ENCODE peak calls at places on chromosomes 11 and 22, in ten cellular contexts. One of them, this sample, is unnamed.

GRCh38 chr22:43514476-43515157 is 102.8 kb downstream of the MPPED1 start:
- DNase-seq in HL-60: no peak
- DNase-seq in heart right ventricle: no peak
- DNase-seq in Peyer's patch: no peak
- DNase-seq in CD4-positive, alpha-beta T cell: no peak
- DNase-seq in esophagus muscularis mucosa: no peak
- DNase-seq in effector memory CD4-positive, alpha-beta T cell: no peak
- DNase-seq in CD4-positive, alpha-beta memory T cell: no peak
- DNase-seq in cardiac muscle cell: no peak
- DNase-seq in spleen: no peak
- DNase-seq in this sample: no peak

GRCh38 chr11:116822575-116822974 is 529 bp downstream of the APOA4 start:
- DNase-seq in HL-60: no peak
- DNase-seq in heart right ventricle: no peak
- DNase-seq in Peyer's patch: no peak
- DNase-seq in CD4-positive, alpha-beta T cell: no peak
- DNase-seq in esophagus muscularis mucosa: no peak
- DNase-seq in effector memory CD4-positive, alpha-beta T cell: no peak
- DNase-seq in CD4-positive, alpha-beta memory T cell: no peak
- DNase-seq in cardiac muscle cell: no peak
- DNase-seq in spleen: no peak
- DNase-seq in this sample: no peak

GRCh38 chr11:11583801-11584445 is 37.9 kb downstream of the GALNT18 start:
- DNase-seq in HL-60: no peak
- DNase-seq in heart right ventricle: no peak
- DNase-seq in Peyer's patch: no peak
- DNase-seq in CD4-positive, alpha-beta T cell: no peak
- DNase-seq in esophagus muscularis mucosa: no peak
- DNase-seq in effector memory CD4-positive, alpha-beta T cell: no peak
- DNase-seq in CD4-positive, alpha-beta memory T cell: no peak
- DNase-seq in cardiac muscle cell: peak; percentile 23
- DNase-seq in spleen: no peak
- DNase-seq in this sample: no peak

GRCh38 chr11:90491466-90491865 is 268.6 kb upstream of the CHORDC1 start:
- DNase-seq in HL-60: no peak
- DNase-seq in heart right ventricle: no peak
- DNase-seq in Peyer's patch: no peak
- DNase-seq in CD4-positive, alpha-beta T cell: no peak
- DNase-seq in esophagus muscularis mucosa: no peak
- DNase-seq in effector memory CD4-positive, alpha-beta T cell: no peak
- DNase-seq in CD4-positive, alpha-beta memory T cell: no peak
- DNase-seq in cardiac muscle cell: no peak
- DNase-seq in spleen: no peak
- DNase-seq in this sample: no peak

GRCh38 chr22:44450503-44450902 is 47.5 kb downstream of the RTL6 start:
- DNase-seq in HL-60: no peak
- DNase-seq in heart right ventricle: no peak
- DNase-seq in Peyer's patch: no peak
- DNase-seq in CD4-positive, alpha-beta T cell: no peak
- DNase-seq in esophagus muscularis mucosa: no peak
- DNase-seq in effector memory CD4-positive, alpha-beta T cell: no peak
- DNase-seq in CD4-positive, alpha-beta memory T cell: no peak
- DNase-seq in cardiac muscle cell: no peak
- DNase-seq in spleen: peak; percentile 51
- DNase-seq in this sample: no peak

GRCh38 chr11:88139865-88140264 is 35.4 kb downstream of the RAB38 start:
- DNase-seq in HL-60: no peak
- DNase-seq in heart right ventricle: no peak
- DNase-seq in Peyer's patch: no peak
- DNase-seq in CD4-positive, alpha-beta T cell: no peak
- DNase-seq in esophagus muscularis mucosa: no peak
- DNase-seq in effector memory CD4-positive, alpha-beta T cell: no peak
- DNase-seq in CD4-positive, alpha-beta memory T cell: no peak
- DNase-seq in cardiac muscle cell: no peak
- DNase-seq in spleen: no peak
- DNase-seq in this sample: no peak

GRCh38 chr11:38718049-38718448 is 2120.0 kb upstream of the RAG2 start:
- DNase-seq in HL-60: no peak
- DNase-seq in heart right ventricle: no peak
- DNase-seq in Peyer's patch: no peak
- DNase-seq in CD4-positive, alpha-beta T cell: no peak
- DNase-seq in esophagus muscularis mucosa: no peak
- DNase-seq in effector memory CD4-positive, alpha-beta T cell: no peak
- DNase-seq in CD4-positive, alpha-beta memory T cell: no peak
- DNase-seq in cardiac muscle cell: no peak
- DNase-seq in spleen: no peak
- DNase-seq in this sample: no peak

GRCh38 chr11:28048812-28049211 is 59.1 kb downstream of the KIF18A start:
- DNase-seq in HL-60: no peak
- DNase-seq in heart right ventricle: no peak
- DNase-seq in Peyer's patch: no peak
- DNase-seq in CD4-positive, alpha-beta T cell: no peak
- DNase-seq in esophagus muscularis mucosa: no peak
- DNase-seq in effector memory CD4-positive, alpha-beta T cell: no peak
- DNase-seq in CD4-positive, alpha-beta memory T cell: no peak
- DNase-seq in cardiac muscle cell: no peak
- DNase-seq in spleen: no peak
- DNase-seq in this sample: no peak

GRCh38 chr22:32106930-32107329 is 52.2 kb downstream of the C22orf42 start:
- DNase-seq in HL-60: no peak
- DNase-seq in heart right ventricle: no peak
- DNase-seq in Peyer's patch: no peak
- DNase-seq in CD4-positive, alpha-beta T cell: no peak
- DNase-seq in esophagus muscularis mucosa: peak; percentile 37
- DNase-seq in effector memory CD4-positive, alpha-beta T cell: no peak
- DNase-seq in CD4-positive, alpha-beta memory T cell: no peak
- DNase-seq in cardiac muscle cell: peak; percentile 27
- DNase-seq in spleen: no peak
- DNase-seq in this sample: no peak

GRCh38 chr11:72684236-72684912 is 10.2 kb upstream of the PDE2A start:
- DNase-seq in HL-60: no peak
- DNase-seq in heart right ventricle: peak; percentile 56
- DNase-seq in Peyer's patch: peak; percentile 60
- DNase-seq in CD4-positive, alpha-beta T cell: no peak
- DNase-seq in esophagus muscularis mucosa: peak; percentile 93
- DNase-seq in effector memory CD4-positive, alpha-beta T cell: no peak
- DNase-seq in CD4-positive, alpha-beta memory T cell: peak; percentile 41
- DNase-seq in cardiac muscle cell: peak; percentile 50
- DNase-seq in spleen: peak; percentile 85
- DNase-seq in this sample: no peak
- H3K27ac ChIP-seq in HL-60: no peak overlapping the region
- H3K27ac ChIP-seq in heart right ventricle: peak overlapping the region; percentile 65
- H3K27ac ChIP-seq in Peyer's patch: no peak overlapping the region
- H3K27ac ChIP-seq in CD4-positive, alpha-beta T cell: no peak overlapping the region
- H3K27ac ChIP-seq in esophagus muscularis mucosa: peak overlapping the region; percentile 65
- H3K27ac ChIP-seq in effector memory CD4-positive, alpha-beta T cell: no peak overlapping the region
- H3K27ac ChIP-seq in CD4-positive, alpha-beta memory T cell: no peak overlapping the region
- H3K27ac ChIP-seq in cardiac muscle cell: no peak overlapping the region
- H3K27ac ChIP-seq in spleen: peak overlapping the region; percentile 62
- H3K27ac ChIP-seq in this sample: no peak overlapping the region

DNA sequence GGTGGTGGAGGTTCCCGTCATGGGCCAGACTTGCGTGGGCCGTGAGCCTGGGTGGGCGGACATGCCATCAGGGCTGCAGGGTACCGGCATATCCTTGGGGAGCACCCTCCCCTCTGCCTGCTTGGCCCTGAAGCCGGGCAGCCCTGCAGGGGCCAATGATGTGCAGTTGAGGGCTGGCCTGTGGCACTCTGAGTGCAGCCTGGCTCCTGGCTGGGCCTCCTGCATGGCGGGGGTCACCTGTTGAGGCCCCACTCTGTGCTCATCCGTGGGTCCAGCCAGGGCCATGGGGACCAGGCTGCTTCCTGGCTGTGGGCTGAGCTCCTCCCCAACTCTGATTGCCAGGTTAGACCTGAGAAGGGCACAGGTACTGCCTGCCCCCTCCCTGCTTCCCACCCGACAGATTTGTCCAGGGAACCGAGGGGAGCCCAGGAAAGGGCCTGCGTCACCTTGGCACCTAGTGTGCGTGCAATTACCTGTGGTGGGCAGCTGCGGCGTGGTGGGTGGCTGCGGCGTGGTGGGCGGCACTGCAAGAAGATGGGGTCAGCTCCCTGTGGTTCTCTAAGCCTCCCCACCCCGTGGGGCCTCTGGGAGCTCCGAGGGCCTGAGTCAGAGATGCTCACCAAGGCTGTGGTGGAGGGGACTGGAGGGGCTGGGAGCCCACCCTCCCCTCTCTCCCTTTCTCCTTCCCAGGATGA is 16.2 kb downstream of the MUC6 start:
- DNase-seq in HL-60: no peak
- DNase-seq in heart right ventricle: no peak
- DNase-seq in Peyer's patch: no peak
- DNase-seq in CD4-positive, alpha-beta T cell: no peak
- DNase-seq in esophagus muscularis mucosa: no peak
- DNase-seq in effector memory CD4-positive, alpha-beta T cell: no peak
- DNase-seq in CD4-positive, alpha-beta memory T cell: no peak
- DNase-seq in cardiac muscle cell: no peak
- DNase-seq in spleen: no peak
- DNase-seq in this sample: no peak
- H3K27ac ChIP-seq in HL-60: no peak overlapping the region
- H3K27ac ChIP-seq in heart right ventricle: no peak overlapping the region
- H3K27ac ChIP-seq in Peyer's patch: no peak overlapping the region
- H3K27ac ChIP-seq in CD4-positive, alpha-beta T cell: no peak overlapping the region
- H3K27ac ChIP-seq in esophagus muscularis mucosa: no peak overlapping the region
- H3K27ac ChIP-seq in effector memory CD4-positive, alpha-beta T cell: no peak overlapping the region
- H3K27ac ChIP-seq in CD4-positive, alpha-beta memory T cell: no peak overlapping the region
- H3K27ac ChIP-seq in cardiac muscle cell: no peak overlapping the region
- H3K27ac ChIP-seq in spleen: no peak overlapping the region
- H3K27ac ChIP-seq in this sample: no peak overlapping the region

GRCh38 chr11:65275906-65276305 is 14.1 kb downstream of the POLA2 start:
- DNase-seq in HL-60: no peak
- DNase-seq in heart right ventricle: no peak
- DNase-seq in Peyer's patch: no peak
- DNase-seq in CD4-positive, alpha-beta T cell: no peak
- DNase-seq in esophagus muscularis mucosa: no peak
- DNase-seq in effector memory CD4-positive, alpha-beta T cell: no peak
- DNase-seq in CD4-positive, alpha-beta memory T cell: no peak
- DNase-seq in cardiac muscle cell: no peak
- DNase-seq in spleen: no peak
- DNase-seq in this sample: no peak

GRCh38 chr11:65277878-65278277 is 16.1 kb downstream of the POLA2 start:
- DNase-seq in HL-60: no peak
- DNase-seq in heart right ventricle: no peak
- DNase-seq in Peyer's patch: no peak
- DNase-seq in CD4-positive, alpha-beta T cell: no peak
- DNase-seq in esophagus muscularis mucosa: no peak
- DNase-seq in effector memory CD4-positive, alpha-beta T cell: no peak
- DNase-seq in CD4-positive, alpha-beta memory T cell: no peak
- DNase-seq in cardiac muscle cell: no peak
- DNase-seq in spleen: no peak
- DNase-seq in this sample: no peak

GRCh38 chr11:65279713-65280459 is 18.1 kb downstream of the POLA2 start:
- DNase-seq in HL-60: no peak
- DNase-seq in heart right ventricle: peak; percentile 55
- DNase-seq in Peyer's patch: no peak
- DNase-seq in CD4-positive, alpha-beta T cell: no peak
- DNase-seq in esophagus muscularis mucosa: no peak
- DNase-seq in effector memory CD4-positive, alpha-beta T cell: peak; percentile 34
- DNase-seq in CD4-positive, alpha-beta memory T cell: peak; percentile 15
- DNase-seq in cardiac muscle cell: peak; percentile 92
- DNase-seq in spleen: no peak
- DNase-seq in this sample: no peak

GRCh38 chr11:65278351-65278750 is 16.6 kb downstream of the POLA2 start:
- DNase-seq in HL-60: no peak
- DNase-seq in heart right ventricle: no peak
- DNase-seq in Peyer's patch: no peak
- DNase-seq in CD4-positive, alpha-beta T cell: no peak
- DNase-seq in esophagus muscularis mucosa: no peak
- DNase-seq in effector memory CD4-positive, alpha-beta T cell: no peak
- DNase-seq in CD4-positive, alpha-beta memory T cell: no peak
- DNase-seq in cardiac muscle cell: no peak
- DNase-seq in spleen: no peak
- DNase-seq in this sample: no peak

GRCh38 chr11:65274734-65275682 is 13.2 kb downstream of the POLA2 start:
- DNase-seq in HL-60: no peak
- DNase-seq in heart right ventricle: peak; percentile 92
- DNase-seq in Peyer's patch: peak; percentile 37
- DNase-seq in CD4-positive, alpha-beta T cell: no peak
- DNase-seq in esophagus muscularis mucosa: no peak
- DNase-seq in effector memory CD4-positive, alpha-beta T cell: no peak
- DNase-seq in CD4-positive, alpha-beta memory T cell: peak; percentile 29
- DNase-seq in cardiac muscle cell: peak; percentile 99
- DNase-seq in spleen: peak; percentile 79
- DNase-seq in this sample: no peak
- H3K27ac ChIP-seq in HL-60: no peak overlapping the region
- H3K27ac ChIP-seq in heart right ventricle: peak overlapping the region; percentile 61
- H3K27ac ChIP-seq in Peyer's patch: peak overlapping the region; percentile 80
- H3K27ac ChIP-seq in CD4-positive, alpha-beta T cell: no peak overlapping the region
- H3K27ac ChIP-seq in esophagus muscularis mucosa: peak overlapping the region; percentile 39
- H3K27ac ChIP-seq in effector memory CD4-positive, alpha-beta T cell: no peak overlapping the region
- H3K27ac ChIP-seq in CD4-positive, alpha-beta memory T cell: no peak overlapping the region
- H3K27ac ChIP-seq in cardiac muscle cell: no peak overlapping the region
- H3K27ac ChIP-seq in spleen: peak overlapping the region; percentile 52
- H3K27ac ChIP-seq in this sample: peak overlapping the region; percentile 46

GRCh38 chr11:56885854-56886253 is 102.9 kb upstream of the OR5AK2 start:
- DNase-seq in HL-60: no peak
- DNase-seq in heart right ventricle: no peak
- DNase-seq in Peyer's patch: no peak
- DNase-seq in CD4-positive, alpha-beta T cell: no peak
- DNase-seq in esophagus muscularis mucosa: no peak
- DNase-seq in effector memory CD4-positive, alpha-beta T cell: no peak
- DNase-seq in CD4-positive, alpha-beta memory T cell: no peak
- DNase-seq in cardiac muscle cell: no peak
- DNase-seq in spleen: no peak
- DNase-seq in this sample: no peak

GRCh38 chr11:56885182-56885581 is 103.5 kb upstream of the OR5AK2 start:
- DNase-seq in HL-60: no peak
- DNase-seq in heart right ventricle: no peak
- DNase-seq in Peyer's patch: no peak
- DNase-seq in CD4-positive, alpha-beta T cell: no peak
- DNase-seq in esophagus muscularis mucosa: no peak
- DNase-seq in effector memory CD4-positive, alpha-beta T cell: no peak
- DNase-seq in CD4-positive, alpha-beta memory T cell: no peak
- DNase-seq in cardiac muscle cell: no peak
- DNase-seq in spleen: no peak
- DNase-seq in this sample: no peak

GRCh38 chr11:56887940-56888339 is 100.8 kb upstream of the OR5AK2 start:
- DNase-seq in HL-60: no peak
- DNase-seq in heart right ventricle: no peak
- DNase-seq in Peyer's patch: no peak
- DNase-seq in CD4-positive, alpha-beta T cell: no peak
- DNase-seq in esophagus muscularis mucosa: no peak
- DNase-seq in effector memory CD4-positive, alpha-beta T cell: no peak
- DNase-seq in CD4-positive, alpha-beta memory T cell: no peak
- DNase-seq in cardiac muscle cell: no peak
- DNase-seq in spleen: no peak
- DNase-seq in this sample: no peak

GRCh38 chr11:56886465-56886864 is 102.2 kb upstream of the OR5AK2 start:
- DNase-seq in HL-60: no peak
- DNase-seq in heart right ventricle: no peak
- DNase-seq in Peyer's patch: no peak
- DNase-seq in CD4-positive, alpha-beta T cell: no peak
- DNase-seq in esophagus muscularis mucosa: no peak
- DNase-seq in effector memory CD4-positive, alpha-beta T cell: no peak
- DNase-seq in CD4-positive, alpha-beta memory T cell: no peak
- DNase-seq in cardiac muscle cell: no peak
- DNase-seq in spleen: no peak
- DNase-seq in this sample: no peak

DNA sequence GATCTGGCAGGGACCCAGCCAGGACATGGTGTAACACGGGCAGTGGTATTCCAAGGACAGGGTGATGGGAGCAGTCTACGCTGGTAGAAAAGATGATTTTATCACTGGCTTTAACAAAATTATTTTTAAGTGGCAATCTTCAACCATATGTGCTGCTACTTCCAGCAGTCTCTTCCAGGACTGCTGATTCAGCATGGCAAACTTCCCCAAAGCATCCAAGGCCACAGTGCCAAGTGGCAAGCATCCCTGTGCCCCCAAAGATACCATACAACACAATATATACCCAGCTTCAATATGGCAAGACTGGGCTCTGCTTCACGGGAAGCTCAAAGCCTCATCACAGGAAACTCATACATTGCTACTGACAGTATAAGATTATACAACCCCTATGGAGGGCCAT is 105.1 kb upstream of the OR5AK2 start:
- DNase-seq in HL-60: no peak
- DNase-seq in heart right ventricle: no peak
- DNase-seq in Peyer's patch: no peak
- DNase-seq in CD4-positive, alpha-beta T cell: no peak
- DNase-seq in esophagus muscularis mucosa: no peak
- DNase-seq in effector memory CD4-positive, alpha-beta T cell: no peak
- DNase-seq in CD4-positive, alpha-beta memory T cell: no peak
- DNase-seq in cardiac muscle cell: no peak
- DNase-seq in spleen: no peak
- DNase-seq in this sample: no peak
- H3K27ac ChIP-seq in HL-60: no peak overlapping the region
- H3K27ac ChIP-seq in heart right ventricle: no peak overlapping the region
- H3K27ac ChIP-seq in Peyer's patch: no peak overlapping the region
- H3K27ac ChIP-seq in CD4-positive, alpha-beta T cell: no peak overlapping the region
- H3K27ac ChIP-seq in esophagus muscularis mucosa: no peak overlapping the region
- H3K27ac ChIP-seq in effector memory CD4-positive, alpha-beta T cell: no peak overlapping the region
- H3K27ac ChIP-seq in CD4-positive, alpha-beta memory T cell: no peak overlapping the region
- H3K27ac ChIP-seq in cardiac muscle cell: no peak overlapping the region
- H3K27ac ChIP-seq in spleen: no peak overlapping the region
- H3K27ac ChIP-seq in this sample: no peak overlapping the region

This sample was measured in caudate nucleus.